ENCODE peak calls at places on chromosomes 2 and 18, in seven cellular contexts. Y is transverse colon, J is psoas muscle, G is lower lobe of right lung, A is neural progenitor cell, V is A549, Q is skeletal muscle cell. B is an unnamed sample.

GRCh38 chr2:27663160-27663462 is 303 bp downstream of the SUPT7L start:
- DNase-seq in A (no peak), V (no peak), G (peak), J (peak), Y (no peak), Q (no peak), B (no peak)

GRCh38 chr18:6249110-6249680 is 165.5 kb downstream of the L3MBTL4 start:
- DNase-seq in V (no peak), Q (no peak), Y (no peak), G (no peak), A (no peak), J (no peak), B (no peak)

GRCh38 chr2:207996848-207997247 is 28.5 kb downstream of the PLEKHM3 start:
- DNase-seq in Q (no peak), A (no peak), G (no peak), V (no peak), Y (no peak), J (no peak), B (no peak)

GRCh38 chr18:9835796-9836195 is 50.0 kb upstream of the TXNDC2 start:
- DNase-seq in A (no peak), V (no peak), Q (no peak), G (no peak), J (no peak), Y (no peak), B (no peak)

GRCh38 chr2:30363406-30363805 is 83.6 kb upstream of the LCLAT1 start:
- DNase-seq in Y (no peak), G (no peak), V (no peak), Q (no peak), J (no peak), A (no peak), B (no peak)

GRCh38 chr18:62948788-62949187 is 233.4 kb downstream of the PHLPP1 start:
- DNase-seq in Q (no peak), V (no peak), Y (no peak), A (no peak), J (no peak), G (no peak), B (no peak)

GRCh38 chr18:4270988-4271387 is 184.1 kb downstream of the DLGAP1 start:
- DNase-seq in J (no peak), V (no peak), G (no peak), Q (no peak), A (no peak), Y (no peak), B (no peak)

GRCh38 chr2:217798743-217799552 is 203.8 kb downstream of the TNS1 start:
- DNase-seq in A (no peak), Y (peak), G (no peak), V (no peak), J (no peak), Q (no peak), B (no peak)

GRCh38 chr2:43220982-43221659 is 5.3 kb downstream of the ZFP36L2 start:
- DNase-seq in A (peak), Y (peak), Q (peak), J (peak), V (no peak), G (peak), B (no peak)

GRCh38 chr2:48209214-48209885 is 303.1 kb upstream of the FBXO11 start:
- DNase-seq in Y (no peak), V (no peak), G (no peak), Q (peak), A (no peak), J (no peak), B (no peak)

GRCh38 chr2:6053711-6054393 is 361.7 kb downstream of the SOX11 start:
- DNase-seq in Q (no peak), Y (no peak), J (no peak), V (no peak), A (no peak), G (no peak), B (no peak)

GRCh38 chr2:147030966-147031760 is 813.7 kb upstream of the ACVR2A start:
- DNase-seq in Q (no peak), A (no peak), J (no peak), G (no peak), Y (no peak), V (no peak), B (no peak)

GRCh38 chr2:164785447-164785846 is 56.2 kb downstream of the COBLL1 start:
- DNase-seq in J (no peak), Q (no peak), G (no peak), A (no peak), V (no peak), Y (no peak), B (no peak)

GRCh38 chr2:34985474-34985873 is 1370.1 kb upstream of the CRIM1 start:
- DNase-seq in G (no peak), V (no peak), A (no peak), Y (no peak), J (no peak), Q (no peak), B (no peak)

GRCh38 chr2:240921319-240922233 is 15.4 kb downstream of the CROCC2 start:
- DNase-seq in V (peak), G (peak), Q (peak), A (no peak), J (peak), Y (peak), B (no peak)

GRCh38 chr2:71451695-71452094 is 1.7 kb upstream of the DYSF start:
- DNase-seq in Y (no peak), J (no peak), G (no peak), V (no peak), Q (no peak), A (no peak), B (no peak)

GRCh38 chr2:10614940-10615339 is 74.8 kb downstream of the NOL10 start:
- DNase-seq in Y (peak), J (no peak), V (no peak), G (no peak), Q (no peak), A (no peak), B (no peak)

GRCh38 chr2:187684181-187684580 is 129.9 kb upstream of the TFPI start:
- DNase-seq in V (no peak), Y (no peak), J (no peak), A (no peak), G (no peak), Q (no peak), B (no peak)

GRCh38 chr2:137521653-137522052 is 442.6 kb upstream of the HNMT start:
- DNase-seq in G (no peak), Y (no peak), V (no peak), J (no peak), A (no peak), Q (no peak), B (no peak)

GRCh38 chr2:175356901-175357300 is 175.4 kb upstream of the ATP5MC3 start:
- DNase-seq in Y (no peak), A (no peak), Q (no peak), G (no peak), J (no peak), V (no peak), B (no peak)

GRCh38 chr2:41821167-41821566 is 226.7 kb upstream of the PKDCC start:
- DNase-seq in Q (no peak), J (no peak), V (no peak), A (no peak), G (no peak), Y (no peak), B (no peak)

GRCh38 chr2:207630491-207630890 is 5.3 kb upstream of the METTL21A start:
- DNase-seq in G (no peak), Y (no peak), Q (no peak), J (no peak), V (no peak), A (no peak), B (no peak)

GRCh38 chr2:10493636-10494281 is 45.6 kb upstream of the ODC1 start:
- DNase-seq in J (no peak), A (no peak), Q (peak), V (peak), Y (peak), G (peak), B (peak)

GRCh38 chr2:188452084-188452483 is 160.4 kb downstream of the GULP1 start:
- DNase-seq in Q (no peak), A (no peak), V (no peak), J (no peak), Y (no peak), G (no peak), B (no peak)

GRCh38 chr18:11849279-11849678 is 1.9 kb upstream of the CHMP1B start:
- DNase-seq in V (no peak), G (no peak), Q (no peak), J (no peak), Y (no peak), A (no peak), B (no peak)
- H3K4me3 ChIP-seq in V (peak), G (no peak), Q (no peak), J (peak), Y (no peak), A (no peak), B (no peak)

DNA sequence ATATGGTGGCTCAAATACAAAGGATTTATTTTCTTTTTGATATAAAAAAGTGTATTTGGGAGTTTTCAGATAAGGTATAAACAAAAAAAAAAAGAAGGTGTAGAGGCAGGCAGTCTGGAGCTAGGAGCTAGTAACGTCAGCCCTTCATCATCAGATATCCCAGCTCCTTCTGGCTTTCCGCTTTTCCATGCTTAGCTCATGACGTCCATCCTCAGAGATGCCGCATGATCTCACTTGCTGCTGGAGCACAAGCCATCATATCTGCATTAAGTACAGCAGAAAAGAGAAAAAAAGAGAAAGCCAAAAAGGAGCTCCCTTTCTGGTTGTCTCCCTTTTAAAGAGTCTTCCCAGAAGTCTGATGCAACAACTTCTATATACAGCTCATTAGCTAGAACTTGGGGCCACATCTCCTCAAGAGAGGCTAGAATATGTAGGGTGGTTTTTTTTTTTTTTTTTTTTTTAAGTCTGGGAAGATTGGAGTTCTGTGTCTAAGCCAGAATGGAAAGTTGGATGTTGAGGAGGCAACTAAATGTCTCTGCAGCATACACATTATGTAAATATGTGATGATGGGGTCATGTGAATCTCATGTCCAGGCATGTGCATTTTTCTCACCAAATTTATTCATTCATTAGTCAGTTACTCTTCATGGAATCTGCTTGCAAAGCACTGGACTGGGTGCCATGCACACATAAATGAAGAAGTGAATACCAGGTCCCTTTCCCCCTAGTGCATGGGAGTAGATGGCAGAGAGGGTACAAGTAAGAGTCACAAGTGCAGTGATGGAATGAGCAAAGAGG is 52.3 kb downstream of the DDX1 start:
- DNase-seq in A (no peak), V (no peak), G (no peak), Q (no peak), J (no peak), Y (no peak), B (no peak)
- H3K4me3 ChIP-seq in A (no peak), V (no peak), G (no peak), Q (no peak), J (no peak), Y (no peak), B (no peak)

DNA sequence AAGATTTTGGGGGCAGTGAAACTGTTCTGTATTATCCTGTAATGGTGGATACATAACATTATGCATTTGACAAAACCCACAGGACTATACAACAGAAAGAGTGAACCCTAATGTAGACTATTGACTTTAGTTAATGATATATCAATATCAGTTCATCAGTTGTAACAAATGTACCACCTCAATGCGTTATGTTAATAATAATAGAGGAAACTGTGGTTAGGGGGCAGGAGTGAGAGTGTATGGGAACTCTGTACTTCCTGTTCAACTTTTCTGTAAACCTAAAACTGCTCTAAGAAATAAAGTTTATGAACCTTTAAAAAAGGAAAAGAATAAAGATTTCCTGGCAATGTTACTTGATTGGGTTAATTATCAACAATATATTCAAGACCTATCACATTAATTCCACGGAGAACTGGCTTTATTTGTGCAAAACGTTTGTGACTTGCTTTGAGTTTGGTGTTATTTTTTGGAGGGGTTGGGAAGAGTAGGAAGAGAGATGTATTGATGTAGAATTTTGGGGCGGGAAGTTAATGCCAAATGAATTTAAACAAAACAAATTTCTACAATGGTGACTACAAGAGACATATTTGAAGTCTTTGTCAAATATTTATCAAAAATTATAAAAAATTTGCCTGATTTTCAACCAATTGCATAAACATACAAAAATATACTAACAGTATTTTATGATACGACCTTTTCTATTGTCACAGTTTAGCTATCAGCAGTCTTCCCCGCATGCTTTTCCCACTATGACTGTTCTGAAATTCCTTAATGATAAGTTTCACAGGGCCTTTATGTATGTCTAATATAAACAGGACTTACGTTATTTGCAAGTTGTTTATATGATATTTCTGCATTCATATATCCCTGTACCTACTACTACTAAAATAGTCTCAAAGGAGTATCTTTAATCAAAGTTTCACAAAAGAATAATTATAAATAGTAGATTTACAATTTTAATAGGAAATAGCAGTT is 2.1 kb upstream of the RTN4 start:
- DNase-seq in V (no peak), J (no peak), Q (no peak), G (no peak), Y (no peak), A (no peak), B (peak)
- H3K4me3 ChIP-seq in V (peak), J (peak), Q (no peak), G (peak), Y (no peak), A (peak), B (peak)

GRCh38 chr2:176584333-176584732 is 315.1 kb downstream of the MTX2 start:
- DNase-seq in J (no peak), Q (no peak), A (no peak), Y (no peak), V (peak), G (no peak), B (no peak)
- H3K4me3 ChIP-seq in J (no peak), Q (no peak), A (no peak), Y (no peak), V (peak), G (no peak), B (no peak)

GRCh38 chr2:161843936-161844335 is 219.7 kb downstream of the SLC4A10 start:
- DNase-seq in G (no peak), A (no peak), J (no peak), Q (no peak), Y (no peak), V (no peak), B (no peak)

GRCh38 chr2:161842751-161843433 is 218.7 kb downstream of the SLC4A10 start:
- DNase-seq in A (no peak), J (no peak), Q (no peak), G (no peak), V (no peak), Y (no peak), B (no peak)

GRCh38 chr2:161844845-161845244 is 220.6 kb downstream of the SLC4A10 start:
- DNase-seq in Y (no peak), G (no peak), Q (no peak), A (no peak), J (no peak), V (peak), B (no peak)

DNA sequence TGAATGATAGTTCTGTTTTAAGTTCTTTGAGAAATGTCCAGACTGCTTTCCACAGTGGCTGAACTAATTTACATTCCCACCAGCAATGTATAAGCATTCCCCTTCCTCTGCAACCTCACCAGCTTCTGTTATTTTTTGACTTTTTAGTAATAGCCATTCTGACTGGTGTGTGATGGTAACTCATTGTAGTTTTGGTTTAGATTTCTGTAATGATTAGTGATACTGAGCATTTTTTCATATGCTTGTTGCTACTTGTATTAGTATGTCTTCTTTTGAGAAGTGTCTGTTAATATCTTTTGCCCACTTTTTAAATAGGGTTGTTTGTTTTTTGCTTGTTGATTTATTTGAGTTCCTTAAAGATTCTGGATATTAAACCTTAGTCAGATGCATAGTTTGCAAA is 223.7 kb downstream of the SLC4A10 start:
- DNase-seq in V (no peak), Q (no peak), A (no peak), Y (no peak), J (no peak), G (no peak), B (no peak)
- H3K4me3 ChIP-seq in V (no peak), Q (no peak), A (no peak), Y (no peak), J (no peak), G (no peak), B (no peak)

B was measured in Jurkat, Clone E6-1.